ENCODE peak calls at places on chromosome 1, in four cellular contexts. U is PC-3; C is stimulated activated CD4-positive, alpha-beta T cell treated with anti-CD3 and anti-CD28 coated beads, Interleukin-1b, Interleukin-23, amount 100 ng/mL, for 4 hours; F is hippocampal formation. O is an unnamed sample.

GRCh38 chr1:216903389-216903754 is 180.1 kb upstream of the ESRRG start:
- DNase-seq in U (peak), C (no peak), F (no peak), O (no peak)

GRCh38 chr1:78003070-78003751 is 1.5 kb upstream of the DNAJB4 start:
- DNase-seq in U (peak), C (no peak), F (no peak), O (peak)

GRCh38 chr1:177302365-177303044 is 131.7 kb downstream of the BRINP2 start:
- DNase-seq in U (no peak), C (no peak), F (no peak), O (peak)

GRCh38 chr1:56387071-56387747 is 192.2 kb downstream of the PLPP3 start:
- DNase-seq in U (peak), C (no peak), F (no peak), O (no peak)

GRCh38 chr1:167693425-167694045 is 28.2 kb upstream of the MPZL1 start:
- DNase-seq in U (no peak), C (no peak), F (no peak), O (no peak)

GRCh38 chr1:20584890-20585289 is 4.0 kb upstream of the CDA start:
- DNase-seq in U (peak), C (no peak), F (no peak), O (no peak)

GRCh38 chr1:63916485-63917360 is 142.9 kb downstream of the ROR1 start:
- DNase-seq in U (no peak), C (no peak), F (no peak), O (no peak)

GRCh38 chr1:27418326-27418761 is 25.9 kb downstream of the GPR3 start:
- DNase-seq in U (peak), C (no peak), F (peak), O (peak)

GRCh38 chr1:69167876-69168275 is 399.8 kb upstream of the LRRC7 start:
- DNase-seq in U (peak), C (no peak), F (no peak), O (no peak)

GRCh38 chr1:40802078-40803075 is 18.8 kb downstream of the KCNQ4 start:
- DNase-seq in U (peak), C (peak), F (no peak), O (peak)